ENCODE peak calls at places on chromosomes 6 and 20, in ten cellular contexts. V is SK-N-SH, P is HCT116, C is A549, N is WTC11, G is endothelial cell of umbilical vein, R is HepG2, T is K562, Q is GM12878, Z is H1. X is an unnamed sample.

GRCh38 chr6:45917439-45917838 is 98.2 kb downstream of the CLIC5 start:
- DNase-seq in V (no peak), P (no peak), C (no peak), N (no peak), G (no peak), R (no peak), T (no peak), Q (no peak), Z (peak; percentile 14), X (no peak)

GRCh38 chr6:119161450-119161849 is 83.0 kb upstream of the FAM184A start:
- DNase-seq in V (no peak), P (no peak), C (no peak), N (no peak), G (no peak), R (no peak), T (no peak), Q (no peak), Z (peak; percentile 22), X (no peak)

GRCh38 chr6:79257381-79258205 is 23.1 kb upstream of the HMGN3 start:
- DNase-seq in V (no peak), P (no peak), C (no peak), N (no peak), G (peak; percentile 68), R (no peak), T (no peak), Q (no peak), Z (no peak), X (no peak)

GRCh38 chr6:28896505-28897392 is 27.0 kb downstream of the TRIM27 start:
- DNase-seq in V (peak; percentile 63), P (peak; percentile 51), C (peak; percentile 69), N (peak; percentile 61), G (peak; percentile 75), R (peak; percentile 89), T (peak; percentile 64), Q (no peak), Z (peak; percentile 71), X (peak; percentile 79)

GRCh38 chr6:58419321-58419720 is 1101.9 kb downstream of the PRIM2 start:
- DNase-seq in V (no peak), P (no peak), C (no peak), N (no peak), G (no peak), R (no peak), T (no peak), Q (no peak), Z (no peak), X (no peak)

GRCh38 chr6:113299526-113299925 is 557.6 kb upstream of the MARCKS start:
- DNase-seq in V (no peak), P (no peak), C (no peak), N (no peak), G (no peak), R (no peak), T (no peak), Q (no peak), Z (no peak), X (no peak)

GRCh38 chr6:30965140-30965601 is 18.3 kb upstream of the MUC21 start:
- DNase-seq in V (no peak), P (no peak), C (no peak), N (no peak), G (no peak), R (no peak), T (no peak), Q (no peak), Z (no peak), X (no peak)

GRCh38 chr6:36679043-36679821 is 718 bp downstream of the CDKN1A start:
- DNase-seq in V (peak; percentile 68), P (no peak), C (no peak), N (peak; percentile 44), G (peak; percentile 71), R (peak; percentile 50), T (peak; percentile 64), Q (no peak), Z (peak; percentile 75), X (peak; percentile 80)

GRCh38 chr20:57473246-57474042 is 51.5 kb downstream of the CTCFL start:
- DNase-seq in V (no peak), P (no peak), C (no peak), N (peak; percentile 21), G (no peak), R (no peak), T (no peak), Q (peak; percentile 68), Z (no peak), X (peak; percentile 99)

GRCh38 chr6:165662671-165663282 is at the start of gene PDE10A:
- DNase-seq in V (peak; percentile 82), P (no peak), C (peak; percentile 81), N (peak; percentile 53), G (peak; percentile 57), R (no peak), T (no peak), Q (no peak), Z (peak; percentile 74), X (no peak)

GRCh38 chr6:52540286-52540902 is 36.5 kb downstream of the TRAM2 start:
- DNase-seq in V (no peak), P (no peak), C (no peak), N (no peak), G (no peak), R (no peak), T (no peak), Q (no peak), Z (no peak), X (no peak)

GRCh38 chr6:79601020-79601609 is 30.0 kb upstream of the SH3BGRL2 start:
- DNase-seq in V (no peak), P (no peak), C (peak; percentile 14), N (no peak), G (peak; percentile 49), R (peak; percentile 42), T (no peak), Q (no peak), Z (no peak), X (no peak)

GRCh38 chr6:34234667-34235604 is 1.7 kb upstream of the HMGA1 start:
- DNase-seq in V (no peak), P (no peak), C (no peak), N (peak; percentile 96), G (no peak), R (no peak), T (peak; percentile 88), Q (no peak), Z (peak; percentile 90), X (peak; percentile 7)

GRCh38 chr6:34237316-34237721 is 646 bp downstream of the HMGA1 start:
- DNase-seq in V (peak; percentile 87), P (no peak), C (no peak), N (no peak), G (no peak), R (no peak), T (peak; percentile 85), Q (no peak), Z (no peak), X (peak; percentile 59)

GRCh38 chr6:34236423-34237315 is at the start of gene HMGA1:
- DNase-seq in V (peak; percentile 99), P (no peak), C (peak; percentile 64), N (peak; percentile 88), G (peak; percentile 88), R (peak; percentile 81), T (peak; percentile 88), Q (peak; percentile 51), Z (peak; percentile 84), X (peak; percentile 96)

GRCh38 chr6:34233867-34234266 is 2.8 kb upstream of the HMGA1 start:
- DNase-seq in V (no peak), P (no peak), C (no peak), N (no peak), G (no peak), R (no peak), T (peak; percentile 4), Q (no peak), Z (no peak), X (no peak)

GRCh38 chr6:34235605-34236422 is 859 bp upstream of the HMGA1 start:
- DNase-seq in V (no peak), P (no peak), C (peak; percentile 58), N (peak; percentile 91), G (peak; percentile 86), R (no peak), T (peak; percentile 37), Q (no peak), Z (peak; percentile 90), X (peak; percentile 40)
- TF ChIP-seq MAX in V (no peak), P (no peak), C (no peak), N (no peak), G (peak; percentile 8), R (no peak), T (peak; percentile 48), Q (no peak), Z (no peak), X (peak; percentile 6)

DNA sequence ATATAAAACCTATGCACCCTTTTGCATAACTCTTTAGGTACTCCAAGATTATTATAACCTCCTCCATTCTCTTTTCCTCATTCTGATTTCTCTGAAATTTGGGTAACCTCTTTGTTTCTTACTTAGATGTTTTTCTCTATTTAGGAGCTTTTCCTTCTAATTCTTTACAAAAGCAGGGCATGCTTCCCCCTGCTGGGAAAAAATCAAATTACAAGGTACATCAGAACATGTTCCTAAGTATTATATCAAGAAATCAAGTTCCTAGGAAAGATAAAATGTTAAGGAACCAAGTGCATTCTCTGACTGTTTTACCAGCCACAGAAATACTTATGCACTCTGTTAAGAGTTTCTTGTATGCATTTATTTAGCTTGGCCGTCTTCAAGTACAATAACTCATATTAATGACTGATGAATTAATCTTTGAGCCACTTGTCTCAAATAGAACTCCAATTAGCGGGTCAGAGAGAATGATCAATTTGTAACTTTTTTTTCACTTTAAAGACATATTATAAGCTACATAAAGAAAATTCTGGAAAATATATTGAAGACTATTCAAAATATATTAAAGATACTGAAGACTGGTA is 2.1 kb downstream of the KHDRBS2 start:
- DNase-seq in V (peak; percentile 23), P (peak; percentile 7), C (peak; percentile 0), N (no peak), G (no peak), R (peak; percentile 50), T (no peak), Q (no peak), Z (no peak), X (peak; percentile 42)
- TF ChIP-seq MAX in V (no peak), P (no peak), C (no peak), N (no peak), G (no peak), R (no peak), T (no peak), Q (no peak), Z (no peak), X (no peak)

DNA sequence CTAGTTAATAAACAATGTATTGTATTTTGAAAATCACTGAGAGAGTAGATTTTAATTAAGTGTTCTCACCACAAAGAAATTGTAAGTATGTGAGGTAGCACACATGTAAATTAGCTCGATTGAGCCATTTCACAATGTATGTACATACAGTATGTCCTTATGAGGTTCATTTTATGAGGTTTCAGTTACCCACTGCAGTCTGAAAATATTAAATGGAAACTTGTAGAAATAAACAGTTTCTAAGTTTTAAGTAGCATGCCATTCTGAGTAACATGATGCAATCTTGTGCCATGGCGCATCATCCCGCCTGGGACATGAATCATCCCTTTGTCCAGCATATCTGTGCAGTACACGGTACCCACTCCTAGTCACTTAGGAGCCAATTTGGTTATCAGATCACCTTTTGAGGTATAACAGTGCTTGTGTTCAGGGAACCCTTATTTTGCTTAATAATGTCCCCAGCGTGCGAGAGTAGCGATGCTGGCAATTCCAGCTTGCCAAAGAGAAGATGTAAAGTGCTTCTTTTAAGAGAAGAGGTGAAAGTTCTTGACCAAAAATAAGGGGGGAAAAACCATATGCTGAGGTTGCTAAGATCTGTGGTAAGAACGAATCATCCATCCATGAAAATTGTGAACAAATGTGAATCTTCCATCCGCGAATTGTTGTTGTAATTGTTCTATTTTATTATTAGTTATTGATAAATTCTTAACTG is 64.7 kb downstream of the KCNS1 start:
- DNase-seq in V (no peak), P (peak; percentile 74), C (no peak), N (no peak), G (peak; percentile 21), R (peak; percentile 23), T (no peak), Q (no peak), Z (no peak), X (peak; percentile 66)
- TF ChIP-seq MAX in V (peak; percentile 77), P (peak; percentile 54), C (no peak), N (no peak), G (no peak), R (no peak), T (no peak), Q (no peak), Z (no peak), X (no peak)

GRCh38 chr6:142846459-142846831 is 98.5 kb downstream of the HIVEP2 start:
- DNase-seq in V (no peak), P (no peak), C (no peak), N (no peak), G (no peak), R (no peak), T (no peak), Q (no peak), Z (no peak), X (no peak)
- TF ChIP-seq MAX in V (no peak), P (no peak), C (no peak), N (no peak), G (no peak), R (no peak), T (no peak), Q (no peak), Z (no peak), X (no peak)

X was measured in NB4.